ENCODE peak calls at places on chromosomes 13 and 19, in five cellular contexts. P is activated CD8-positive, alpha-beta T cell treated with anti-CD3 and anti-CD28 coated beads, Interleukin-2, amount 10 ng/mL, durations not matched to agents 7 days and 5 days; A is LoVo; S is breast epithelium; V is stomach. N is an unnamed sample.

GRCh38 chr19:294819-295686 is 3.9 kb upstream of the PLPP2 start:
- DNase-seq in V (peak; percentile 68), P (peak; percentile 49), A (peak; percentile 39), S (peak; percentile 62), N (no peak)

GRCh38 chr19:3658004-3658822 is 31.6 kb upstream of the CACTIN start:
- DNase-seq in S (peak; percentile 73), V (peak; percentile 88), P (no peak), A (no peak), N (no peak)

GRCh38 chr13:95793018-95793555 is 116.1 kb downstream of the DNAJC3 start:
- DNase-seq in P (no peak), S (no peak), A (no peak), V (no peak), N (no peak)

GRCh38 chr19:16887353-16888265 is 1.2 kb upstream of the F2RL3 start:
- DNase-seq in V (no peak), P (no peak), A (no peak), S (no peak), N (no peak)

GRCh38 chr19:1655131-1655981 is 2.9 kb upstream of the TCF3 start:
- DNase-seq in P (no peak), A (peak; percentile 2), S (no peak), V (no peak), N (no peak)

GRCh38 chr19:1407662-1408299 is 395 bp downstream of the DAZAP1 start:
- DNase-seq in V (no peak), A (no peak), P (peak; percentile 40), S (no peak), N (no peak)

GRCh38 chr13:33524086-33524485 is 238.5 kb upstream of the STARD13 start:
- DNase-seq in S (no peak), P (no peak), V (no peak), A (no peak), N (no peak)

GRCh38 chr19:48836089-48837017 is at the start of gene HSD17B14:
- DNase-seq in P (no peak), A (no peak), V (no peak), S (no peak), N (no peak)

GRCh38 chr13:37306778-37307544 is 201.5 kb upstream of the CSNK1A1L start:
- DNase-seq in P (no peak), V (no peak), A (no peak), S (no peak), N (no peak)

N was measured in omental fat pad.